ENCODE peak calls at places on chromosomes 12 and 14, in four cellular contexts. Z is A673, N is T-helper 9 cell, T is HS-27A. D is an unnamed sample.

GRCh38 chr14:66979083-66979974 is 209.9 kb upstream of the GARIN2 start:
- DNase-seq in T (no peak), N (no peak), Z (no peak), D (no peak)

GRCh38 chr12:81125691-81126090 is 47.8 kb downstream of the ACSS3 start:
- DNase-seq in N (no peak), Z (no peak), T (no peak), D (no peak)

GRCh38 chr12:13195848-13196301 is 651 bp upstream of the EMP1 start:
- DNase-seq in N (no peak), T (no peak), Z (no peak), D (no peak)

GRCh38 chr12:125773033-125773432 is 707.8 kb downstream of the AACS start:
- DNase-seq in Z (peak; percentile 72), N (no peak), T (no peak), D (no peak)

GRCh38 chr12:22981711-22982110 is 356.7 kb downstream of the ETNK1 start:
- DNase-seq in Z (peak; percentile 24), N (no peak), T (no peak), D (no peak)

GRCh38 chr12:2337031-2338010 is 284.5 kb downstream of the CACNA1C start:
- DNase-seq in N (no peak), Z (no peak), T (no peak), D (no peak)

GRCh38 chr12:65968359-65968758 is 144.1 kb downstream of the HMGA2 start:
- DNase-seq in N (no peak), Z (no peak), T (no peak), D (no peak)

GRCh38 chr12:46562625-46563228 is 190.2 kb upstream of the SLC38A2 start:
- DNase-seq in N (no peak), T (no peak), Z (peak; percentile 83), D (no peak)

GRCh38 chr12:96383991-96384390 is 16.2 kb downstream of the CDK17 start:
- DNase-seq in N (no peak), T (no peak), Z (no peak), D (no peak)